ENCODE peak calls at places on chromosome 18, in eight cellular contexts. W is endothelial cell of umbilical vein; D is heart right ventricle; Y is CD4-positive, alpha-beta T cell; E is thoracic aorta; P is body of pancreas; C is neural progenitor cell; Z is H9. L is an unnamed sample.

GRCh38 chr18:62347091-62347506 is 22.0 kb downstream of the TNFRSF11A start:
- DNase-seq in W (peak; percentile 74), D (no peak), Y (no peak), E (no peak), P (no peak), C (peak; percentile 19), Z (no peak), L (no peak)

GRCh38 chr18:27778925-27779324 is 398.0 kb downstream of the CDH2 start:
- DNase-seq in W (no peak), D (no peak), Y (no peak), E (no peak), P (no peak), C (peak; percentile 52), Z (no peak), L (no peak)

GRCh38 chr18:10736984-10737383 is 211.2 kb downstream of the NAPG start:
- DNase-seq in W (no peak), D (no peak), Y (no peak), E (no peak), P (no peak), C (no peak), Z (no peak), L (no peak)

GRCh38 chr18:49608366-49608747 is 46.5 kb downstream of the LIPG start:
- DNase-seq in W (no peak), D (no peak), Y (no peak), E (no peak), P (no peak), C (peak; percentile 74), Z (no peak), L (no peak)

GRCh38 chr18:53153281-53153680 is 813.3 kb downstream of the DCC start:
- DNase-seq in W (no peak), D (no peak), Y (no peak), E (no peak), P (no peak), C (peak; percentile 44), Z (peak; percentile 50), L (no peak)

GRCh38 chr18:39959839-39960238 is 1995.2 kb upstream of the PIK3C3 start:
- DNase-seq in W (no peak), D (no peak), Y (no peak), E (no peak), P (no peak), C (no peak), Z (no peak), L (no peak)

GRCh38 chr18:26803643-26804042 is 61.9 kb downstream of the AQP4 start:
- DNase-seq in W (no peak), D (no peak), Y (no peak), E (no peak), P (no peak), C (no peak), Z (no peak), L (peak; percentile 2)

GRCh38 chr18:51569153-51569552 is 371.7 kb upstream of the MEX3C start:
- DNase-seq in W (no peak), D (peak; percentile 4), Y (no peak), E (no peak), P (no peak), C (no peak), Z (no peak), L (peak; percentile 16)

DNA sequence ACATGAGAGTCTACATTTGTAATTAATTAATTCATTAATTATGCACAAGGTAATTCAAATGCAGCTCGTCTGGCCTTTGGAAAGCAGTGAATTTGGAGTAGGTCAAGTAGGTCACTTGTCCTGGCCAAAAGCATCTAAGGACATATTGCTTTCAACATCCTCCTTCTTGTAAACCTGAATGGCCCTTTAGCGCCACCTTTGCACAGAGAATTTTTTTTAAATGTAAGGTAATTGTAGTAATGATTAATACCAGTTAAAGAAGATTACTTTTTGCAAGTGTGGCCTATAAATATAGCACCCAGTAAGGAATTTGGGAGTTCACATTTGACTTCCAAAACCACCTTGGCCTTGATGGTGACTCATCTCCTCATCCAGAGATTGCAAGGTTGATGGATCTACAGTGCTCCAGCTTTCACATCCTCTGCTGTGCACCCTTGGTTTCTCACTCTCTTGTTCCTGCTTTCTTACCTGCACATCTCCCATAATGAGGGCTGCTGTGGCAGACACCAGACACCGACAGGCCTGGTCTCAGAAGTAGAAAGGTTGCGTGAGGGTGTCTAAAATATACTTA is 481.7 kb downstream of the TGIF1 start:
- DNase-seq in W (no peak), D (no peak), Y (no peak), E (no peak), P (no peak), C (no peak), Z (no peak), L (no peak)
- TF ChIP-seq CTCF in W (no peak), D (no peak), Y (no peak), E (no peak), P (no peak), C (no peak), Z (no peak), L (no peak)

GRCh38 chr18:58671122-58671940 is at the start of gene MALT1:
- DNase-seq in W (peak; percentile 85), D (peak; percentile 92), Y (peak; percentile 95), E (peak; percentile 67), P (peak; percentile 93), C (peak; percentile 96), Z (peak; percentile 93), L (peak; percentile 92)

GRCh38 chr18:58668211-58668610 is 3.1 kb upstream of the MALT1 start:
- DNase-seq in W (no peak), D (no peak), Y (no peak), E (no peak), P (no peak), C (no peak), Z (no peak), L (no peak)

GRCh38 chr18:58670561-58671121 is 624 bp upstream of the MALT1 start:
- DNase-seq in W (no peak), D (no peak), Y (no peak), E (no peak), P (no peak), C (peak; percentile 21), Z (no peak), L (no peak)

GRCh38 chr18:58668897-58669296 is 2.4 kb upstream of the MALT1 start:
- DNase-seq in W (peak; percentile 35), D (no peak), Y (no peak), E (no peak), P (no peak), C (no peak), Z (no peak), L (no peak)

DNA sequence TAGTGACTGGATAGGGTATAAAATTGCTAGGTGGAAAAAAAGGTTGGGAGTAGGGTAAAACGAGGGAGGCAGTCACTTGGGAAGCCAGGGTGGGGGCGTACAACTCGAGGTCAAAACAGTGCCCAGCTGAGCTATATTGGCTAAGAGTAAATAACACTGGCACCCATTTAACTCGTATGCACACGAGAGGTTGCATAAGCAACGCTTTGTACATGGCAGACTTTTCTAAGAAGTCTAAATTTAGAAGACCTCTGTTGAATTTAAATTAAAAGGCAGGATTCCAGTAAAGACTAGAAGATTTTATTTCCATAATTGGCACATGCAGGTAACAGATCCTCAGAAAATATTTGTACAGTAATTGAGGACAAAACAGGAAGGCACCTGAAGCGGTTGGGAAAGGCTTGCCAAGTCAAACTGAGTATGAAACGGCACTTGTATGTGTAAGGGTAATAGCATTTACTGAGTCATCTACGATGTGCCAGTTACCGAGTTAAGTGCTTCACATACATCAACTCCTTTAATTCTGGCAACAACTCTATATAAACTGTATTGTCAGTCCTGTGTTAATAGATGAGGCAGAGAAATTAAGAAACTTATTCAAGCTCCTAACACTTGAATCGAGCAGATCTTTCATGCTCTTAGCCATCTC is 1.4 kb upstream of the MALT1 start:
- DNase-seq in W (peak; percentile 12), D (no peak), Y (no peak), E (no peak), P (no peak), C (no peak), Z (no peak), L (no peak)
- H3K9me3 ChIP-seq in W (no peaks in the 10 kb centered on the region), D (no peaks in the 10 kb centered on the region), Y (no peaks in the 10 kb centered on the region), E (no peaks in the 10 kb centered on the region), P (no peaks in the 10 kb centered on the region), C (no peaks in the 10 kb centered on the region), Z (no peaks in the 10 kb centered on the region), L (no peaks in the 10 kb centered on the region)

GRCh38 chr18:34048423-34048822 is 176.3 kb downstream of the NOL4 start:
- DNase-seq in W (no peak), D (no peak), Y (no peak), E (no peak), P (no peak), C (peak; percentile 72), Z (no peak), L (no peak)

GRCh38 chr18:34039194-34039593 is 185.5 kb downstream of the NOL4 start:
- DNase-seq in W (peak; percentile 6), D (no peak), Y (no peak), E (no peak), P (no peak), C (no peak), Z (no peak), L (no peak)

DNA sequence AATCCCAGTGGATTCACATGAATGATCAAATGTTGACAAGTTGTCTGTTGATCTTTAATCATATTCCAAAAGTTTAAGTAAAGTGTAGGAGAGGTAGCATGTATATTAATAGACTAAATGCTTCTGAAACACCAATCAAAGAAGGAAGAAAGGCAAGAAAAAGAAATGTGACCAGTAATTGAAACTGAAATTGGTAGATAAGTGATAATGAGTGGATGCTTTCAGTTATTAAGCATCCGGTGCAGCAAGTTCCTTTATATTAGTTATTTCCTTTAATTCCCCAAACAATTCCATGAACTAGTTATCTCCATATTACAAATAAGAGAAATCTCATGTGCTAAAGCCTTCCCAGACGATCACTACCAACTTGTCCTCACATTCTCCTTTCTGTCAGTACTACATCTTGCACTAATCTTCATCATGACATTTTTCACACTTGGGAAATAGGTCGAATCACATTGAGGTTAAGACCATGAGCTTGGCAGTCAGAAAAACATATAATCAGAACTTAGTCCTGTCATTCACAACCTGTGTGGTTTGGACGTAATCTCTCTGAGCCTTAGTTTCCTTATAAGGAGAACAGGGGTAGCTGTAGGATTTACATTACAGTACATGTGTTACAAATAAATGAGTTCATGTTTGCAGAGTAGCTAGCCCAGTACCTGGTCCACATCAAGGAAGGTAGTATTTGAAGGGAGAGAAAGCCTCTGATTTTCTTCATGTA is 182.1 kb downstream of the NOL4 start:
- DNase-seq in W (no peak), D (no peak), Y (no peak), E (no peak), P (no peak), C (no peak), Z (no peak), L (no peak)
- TF ChIP-seq CTCF in W (no peak), D (no peak), Y (no peak), E (no peak), P (no peak), C (no peak), Z (no peak), L (no peak)

GRCh38 chr18:79902640-79903039 is 48.8 kb downstream of the SLC66A2 start:
- DNase-seq in W (no peak), D (no peak), Y (no peak), E (no peak), P (no peak), C (no peak), Z (peak; percentile 20), L (no peak)

GRCh38 chr18:79903071-79903635 is 48.3 kb downstream of the SLC66A2 start:
- DNase-seq in W (no peak), D (no peak), Y (no peak), E (no peak), P (no peak), C (no peak), Z (peak; percentile 21), L (no peak)

GRCh38 chr18:79900610-79901570 is 50.6 kb downstream of the SLC66A2 start:
- DNase-seq in W (no peak), D (no peak), Y (no peak), E (no peak), P (no peak), C (no peak), Z (no peak), L (no peak)

GRCh38 chr18:79901665-79902064 is 49.8 kb downstream of the SLC66A2 start:
- DNase-seq in W (no peak), D (no peak), Y (no peak), E (no peak), P (no peak), C (no peak), Z (no peak), L (no peak)

DNA sequence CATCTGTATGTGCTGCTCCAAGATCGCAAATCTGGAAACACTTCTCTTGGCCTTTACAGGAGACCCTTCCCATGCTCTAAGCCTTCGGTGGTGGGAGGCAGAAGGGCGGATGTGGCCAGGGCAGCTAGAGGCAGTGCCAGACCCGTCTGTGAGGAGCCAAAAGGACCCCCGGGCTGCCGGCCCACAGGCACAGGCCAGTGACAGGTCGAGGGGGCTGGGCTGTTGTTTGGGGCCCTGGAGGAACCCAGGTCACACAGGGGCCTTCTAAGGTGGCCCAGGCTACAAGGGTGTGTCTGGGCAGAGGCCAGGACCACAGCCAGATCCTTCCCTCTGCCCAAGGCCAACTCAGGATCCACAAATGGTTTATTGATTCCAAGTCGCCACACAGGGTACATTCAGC is 49.4 kb downstream of the SLC66A2 start:
- DNase-seq in W (no peak), D (no peak), Y (no peak), E (no peak), P (no peak), C (no peak), Z (peak; percentile 20), L (no peak)
- H3K9me3 ChIP-seq in W (peaks cover 7% of the 10 kb centered on the region), D (peaks cover 10% of the 10 kb centered on the region), Y (peaks cover 1% of the 10 kb centered on the region), E (peaks cover 16% of the 10 kb centered on the region), P (no peaks in the 10 kb centered on the region), C (peaks cover under 1% of the 10 kb centered on the region), Z (peaks cover 17% of the 10 kb centered on the region), L (no peaks in the 10 kb centered on the region)